ENCODE peak calls at places on chromosomes 7 and 10, in six cellular contexts. One of them, this sample, is unnamed.

GRCh38 chr10:44888861-44889260 is 22.3 kb upstream of the TMEM72 start:
- DNase-seq in A549: no peak
- DNase-seq in K562: no peak
- DNase-seq in GM12878: no peak
- DNase-seq in endothelial cell of umbilical vein: no peak
- DNase-seq in HepG2: no peak
- DNase-seq in this sample: no peak

GRCh38 chr7:80392229-80393169 is 119.4 kb downstream of the GNAT3 start:
- DNase-seq in A549: peak; percentile 3
- DNase-seq in K562: no peak
- DNase-seq in GM12878: no peak
- DNase-seq in endothelial cell of umbilical vein: peak; percentile 57
- DNase-seq in HepG2: peak; percentile 17
- DNase-seq in this sample: peak; percentile 17

GRCh38 chr10:3850999-3851937 is 66.3 kb upstream of the KLF6 start:
- DNase-seq in A549: peak; percentile 64
- DNase-seq in K562: no peak
- DNase-seq in GM12878: peak; percentile 72
- DNase-seq in endothelial cell of umbilical vein: peak; percentile 78
- DNase-seq in HepG2: peak; percentile 66
- DNase-seq in this sample: peak; percentile 80

GRCh38 chr10:44008270-44008916 is 359.7 kb upstream of the ZNF32 start:
- DNase-seq in A549: peak; percentile 7
- DNase-seq in K562: no peak
- DNase-seq in GM12878: peak; percentile 65
- DNase-seq in endothelial cell of umbilical vein: peak; percentile 76
- DNase-seq in HepG2: no peak
- DNase-seq in this sample: no peak

GRCh38 chr10:63722537-63722936 is 201.3 kb downstream of the REEP3 start:
- DNase-seq in A549: no peak
- DNase-seq in K562: no peak
- DNase-seq in GM12878: no peak
- DNase-seq in endothelial cell of umbilical vein: peak; percentile 88
- DNase-seq in HepG2: no peak
- DNase-seq in this sample: no peak

GRCh38 chr7:55939514-55940123 is 12.1 kb upstream of the MRPS17 start:
- DNase-seq in A549: no peak
- DNase-seq in K562: no peak
- DNase-seq in GM12878: no peak
- DNase-seq in endothelial cell of umbilical vein: no peak
- DNase-seq in HepG2: no peak
- DNase-seq in this sample: no peak

GRCh38 chr7:4103352-4104091 is 578.6 kb upstream of the FOXK1 start:
- DNase-seq in A549: peak; percentile 59
- DNase-seq in K562: peak; percentile 39
- DNase-seq in GM12878: no peak
- DNase-seq in endothelial cell of umbilical vein: peak; percentile 8
- DNase-seq in HepG2: peak; percentile 6
- DNase-seq in this sample: peak; percentile 75

GRCh38 chr10:117673611-117674010 is 131.1 kb downstream of the EMX2 start:
- DNase-seq in A549: no peak
- DNase-seq in K562: no peak
- DNase-seq in GM12878: no peak
- DNase-seq in endothelial cell of umbilical vein: no peak
- DNase-seq in HepG2: no peak
- DNase-seq in this sample: no peak

GRCh38 chr10:10403762-10404161 is 613.9 kb upstream of the CELF2 start:
- DNase-seq in A549: no peak
- DNase-seq in K562: no peak
- DNase-seq in GM12878: no peak
- DNase-seq in endothelial cell of umbilical vein: no peak
- DNase-seq in HepG2: no peak
- DNase-seq in this sample: no peak

GRCh38 chr10:87594181-87594580 is 65.5 kb upstream of the PAPSS2 start:
- DNase-seq in A549: no peak
- DNase-seq in K562: no peak
- DNase-seq in GM12878: no peak
- DNase-seq in endothelial cell of umbilical vein: no peak
- DNase-seq in HepG2: no peak
- DNase-seq in this sample: no peak

GRCh38 chr10:128087884-128088695 is 38.1 kb downstream of the MKI67 start:
- DNase-seq in A549: peak; percentile 35
- DNase-seq in K562: no peak
- DNase-seq in GM12878: no peak
- DNase-seq in endothelial cell of umbilical vein: no peak
- DNase-seq in HepG2: peak; percentile 18
- DNase-seq in this sample: no peak

GRCh38 chr7:81308643-81309354 is 389.9 kb upstream of the SEMA3C start:
- DNase-seq in A549: no peak
- DNase-seq in K562: no peak
- DNase-seq in GM12878: no peak
- DNase-seq in endothelial cell of umbilical vein: no peak
- DNase-seq in HepG2: no peak
- DNase-seq in this sample: no peak

GRCh38 chr10:124727389-124727960 is 16.7 kb downstream of the FAM53B start:
- DNase-seq in A549: no peak
- DNase-seq in K562: no peak
- DNase-seq in GM12878: no peak
- DNase-seq in endothelial cell of umbilical vein: no peak
- DNase-seq in HepG2: no peak
- DNase-seq in this sample: no peak

GRCh38 chr10:103582331-103583123 is 89.0 kb downstream of the NEURL1 start:
- DNase-seq in A549: no peak
- DNase-seq in K562: no peak
- DNase-seq in GM12878: no peak
- DNase-seq in endothelial cell of umbilical vein: no peak
- DNase-seq in HepG2: peak; percentile 15
- DNase-seq in this sample: no peak

GRCh38 chr7:2927592-2927991 is 83.5 kb upstream of the GNA12 start:
- DNase-seq in A549: no peak
- DNase-seq in K562: no peak
- DNase-seq in GM12878: no peak
- DNase-seq in endothelial cell of umbilical vein: no peak
- DNase-seq in HepG2: no peak
- DNase-seq in this sample: no peak

GRCh38 chr7:87944547-87944946 is 10.5 kb downstream of the ADAM22 start:
- DNase-seq in A549: no peak
- DNase-seq in K562: no peak
- DNase-seq in GM12878: no peak
- DNase-seq in endothelial cell of umbilical vein: no peak
- DNase-seq in HepG2: no peak
- DNase-seq in this sample: no peak

GRCh38 chr7:87948371-87948770 is 14.3 kb downstream of the ADAM22 start:
- DNase-seq in A549: no peak
- DNase-seq in K562: no peak
- DNase-seq in GM12878: no peak
- DNase-seq in endothelial cell of umbilical vein: no peak
- DNase-seq in HepG2: no peak
- DNase-seq in this sample: no peak
- TF ChIP-seq POLR2A in A549: no peak
- TF ChIP-seq POLR2A in K562: no peak
- TF ChIP-seq POLR2A in GM12878: no peak
- TF ChIP-seq POLR2A in endothelial cell of umbilical vein: no peak
- TF ChIP-seq POLR2A in HepG2: no peak
- TF ChIP-seq POLR2A in this sample: no peak

DNA sequence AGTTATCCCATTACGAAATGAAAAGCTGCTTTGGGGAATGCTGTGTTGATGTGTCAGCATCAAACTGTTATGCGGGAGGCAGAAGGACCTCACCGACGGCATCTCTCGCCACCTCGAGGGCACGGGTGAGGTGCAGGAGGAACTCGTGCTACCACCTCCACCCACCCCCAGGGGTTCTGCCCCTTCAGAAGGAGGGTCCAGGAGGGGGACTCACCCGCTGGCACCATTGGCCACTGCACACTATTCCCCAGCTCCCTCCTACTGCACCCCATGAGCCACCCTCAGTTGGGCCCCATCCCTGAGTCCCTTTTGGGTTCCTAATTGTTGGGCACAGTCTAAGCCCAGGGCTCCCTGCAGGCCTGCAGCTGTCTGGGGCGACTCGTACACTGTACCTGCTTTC is 236.6 kb downstream of the PTPRN2 start:
- DNase-seq in A549: no peak
- DNase-seq in K562: no peak
- DNase-seq in GM12878: no peak
- DNase-seq in endothelial cell of umbilical vein: no peak
- DNase-seq in HepG2: no peak
- DNase-seq in this sample: no peak
- TF ChIP-seq MYC in A549: no peak
- TF ChIP-seq MYC in K562: no peak
- TF ChIP-seq MYC in GM12878: no peak
- TF ChIP-seq MYC in endothelial cell of umbilical vein: no peak
- TF ChIP-seq MYC in HepG2: no peak
- TF ChIP-seq MYC in this sample: no peak

GRCh38 chr10:75235375-75236177 is at the start of gene COMTD1:
- DNase-seq in A549: peak; percentile 95
- DNase-seq in K562: peak; percentile 96
- DNase-seq in GM12878: peak; percentile 47
- DNase-seq in endothelial cell of umbilical vein: peak; percentile 83
- DNase-seq in HepG2: peak; percentile 87
- DNase-seq in this sample: peak; percentile 96
- TF ChIP-seq CTCF in A549: peak; percentile 100
- TF ChIP-seq CTCF in K562: peak; percentile 100
- TF ChIP-seq CTCF in GM12878: peak; percentile 100
- TF ChIP-seq CTCF in endothelial cell of umbilical vein: peak; percentile 100
- TF ChIP-seq CTCF in HepG2: peak; percentile 99
- TF ChIP-seq CTCF in this sample: peak; percentile 100

GRCh38 chr7:130937830-130938229 is 203.8 kb upstream of the KLF14 start:
- DNase-seq in A549: no peak
- DNase-seq in K562: no peak
- DNase-seq in GM12878: no peak
- DNase-seq in endothelial cell of umbilical vein: no peak
- DNase-seq in HepG2: no peak
- DNase-seq in this sample: no peak

GRCh38 chr7:130938661-130939060 is 204.7 kb upstream of the KLF14 start:
- DNase-seq in A549: no peak
- DNase-seq in K562: no peak
- DNase-seq in GM12878: no peak
- DNase-seq in endothelial cell of umbilical vein: no peak
- DNase-seq in HepG2: no peak
- DNase-seq in this sample: no peak

GRCh38 chr7:130935564-130936157 is 201.7 kb upstream of the KLF14 start:
- DNase-seq in A549: no peak
- DNase-seq in K562: no peak
- DNase-seq in GM12878: no peak
- DNase-seq in endothelial cell of umbilical vein: no peak
- DNase-seq in HepG2: no peak
- DNase-seq in this sample: no peak

GRCh38 chr7:130936202-130936931 is 202.4 kb upstream of the KLF14 start:
- DNase-seq in A549: no peak
- DNase-seq in K562: no peak
- DNase-seq in GM12878: no peak
- DNase-seq in endothelial cell of umbilical vein: no peak
- DNase-seq in HepG2: no peak
- DNase-seq in this sample: no peak

DNA sequence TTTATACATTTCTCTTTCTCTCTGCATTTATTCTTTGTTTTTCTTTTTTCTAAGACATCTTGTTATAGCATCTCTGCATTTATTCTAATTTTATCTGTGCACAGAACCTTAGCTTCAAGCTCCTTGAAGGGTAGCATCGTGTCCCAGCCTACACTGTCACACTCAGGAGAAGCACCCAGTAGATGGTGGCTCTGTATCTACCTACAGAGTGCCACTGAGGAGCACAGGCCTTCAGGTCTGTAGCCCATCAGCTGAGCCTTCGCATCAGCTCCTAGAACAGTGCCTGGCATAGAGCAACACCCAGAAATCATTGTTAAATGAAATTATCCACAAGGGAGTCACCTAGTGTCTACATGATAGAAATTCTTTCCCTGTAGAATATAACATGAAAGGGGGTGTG is 203.0 kb upstream of the KLF14 start:
- DNase-seq in A549: no peak
- DNase-seq in K562: no peak
- DNase-seq in GM12878: no peak
- DNase-seq in endothelial cell of umbilical vein: no peak
- DNase-seq in HepG2: no peak
- DNase-seq in this sample: no peak
- TF ChIP-seq POLR2A in A549: no peak
- TF ChIP-seq POLR2A in K562: no peak
- TF ChIP-seq POLR2A in GM12878: peak; percentile 49
- TF ChIP-seq POLR2A in endothelial cell of umbilical vein: no peak
- TF ChIP-seq POLR2A in HepG2: no peak
- TF ChIP-seq POLR2A in this sample: no peak

GRCh38 chr7:39336457-39336856 is 229.7 kb upstream of the YAE1 start:
- DNase-seq in A549: no peak
- DNase-seq in K562: no peak
- DNase-seq in GM12878: no peak
- DNase-seq in endothelial cell of umbilical vein: no peak
- DNase-seq in HepG2: no peak
- DNase-seq in this sample: no peak
- TF ChIP-seq MYC in A549: no peak
- TF ChIP-seq MYC in K562: no peak
- TF ChIP-seq MYC in GM12878: no peak
- TF ChIP-seq MYC in endothelial cell of umbilical vein: no peak
- TF ChIP-seq MYC in HepG2: no peak
- TF ChIP-seq MYC in this sample: no peak

This sample was measured in NB4.